ENCODE peak calls at places on chromosomes 6 and 20, in nine cellular contexts. One of them, this sample, is unnamed.

GRCh38 chr6:85678000-85678601 is 35.4 kb upstream of the SYNCRIP start:
- DNase-seq in hepatocyte: no peak
- DNase-seq in SK-N-SH: no peak
- DNase-seq in GM23338: no peak
- DNase-seq in neural progenitor cell: no peak
- DNase-seq in PC-3: peak
- DNase-seq in MM.1S: no peak
- DNase-seq in OCI-LY7: no peak
- DNase-seq in HCT116: no peak
- DNase-seq in this sample: peak

GRCh38 chr6:17058550-17058949 is 43.3 kb upstream of the STMND1 start:
- DNase-seq in SK-N-SH: no peak
- DNase-seq in OCI-LY7: no peak
- DNase-seq in GM23338: no peak
- DNase-seq in MM.1S: no peak
- DNase-seq in hepatocyte: no peak
- DNase-seq in HCT116: no peak
- DNase-seq in PC-3: no peak
- DNase-seq in neural progenitor cell: no peak
- DNase-seq in this sample: no peak

GRCh38 chr20:47205577-47206123 is 150.8 kb downstream of the ZMYND8 start:
- DNase-seq in HCT116: peak
- DNase-seq in OCI-LY7: peak
- DNase-seq in MM.1S: peak
- DNase-seq in hepatocyte: peak
- DNase-seq in SK-N-SH: peak
- DNase-seq in GM23338: peak
- DNase-seq in neural progenitor cell: peak
- DNase-seq in PC-3: peak
- DNase-seq in this sample: peak

GRCh38 chr6:131295081-131295480 is 159.8 kb downstream of the AKAP7 start:
- DNase-seq in PC-3: no peak
- DNase-seq in GM23338: peak
- DNase-seq in neural progenitor cell: no peak
- DNase-seq in SK-N-SH: no peak
- DNase-seq in HCT116: no peak
- DNase-seq in OCI-LY7: no peak
- DNase-seq in MM.1S: no peak
- DNase-seq in hepatocyte: no peak
- DNase-seq in this sample: no peak

GRCh38 chr6:17178754-17179153 is 76.9 kb downstream of the STMND1 start:
- DNase-seq in hepatocyte: no peak
- DNase-seq in OCI-LY7: no peak
- DNase-seq in neural progenitor cell: no peak
- DNase-seq in SK-N-SH: peak
- DNase-seq in MM.1S: no peak
- DNase-seq in PC-3: no peak
- DNase-seq in GM23338: no peak
- DNase-seq in HCT116: no peak
- DNase-seq in this sample: no peak

GRCh38 chr6:36682328-36683144 is 4.0 kb downstream of the CDKN1A start:
- DNase-seq in hepatocyte: peak
- DNase-seq in GM23338: peak
- DNase-seq in PC-3: peak
- DNase-seq in neural progenitor cell: no peak
- DNase-seq in SK-N-SH: no peak
- DNase-seq in HCT116: no peak
- DNase-seq in OCI-LY7: peak
- DNase-seq in MM.1S: peak
- DNase-seq in this sample: peak

GRCh38 chr6:117908246-117909107 is 1.4 kb downstream of the SLC35F1 start:
- DNase-seq in PC-3: no peak
- DNase-seq in MM.1S: no peak
- DNase-seq in neural progenitor cell: peak
- DNase-seq in hepatocyte: peak
- DNase-seq in SK-N-SH: no peak
- DNase-seq in HCT116: no peak
- DNase-seq in OCI-LY7: no peak
- DNase-seq in GM23338: peak
- DNase-seq in this sample: peak

GRCh38 chr20:46169245-46170171 is 51.4 kb downstream of the CD40 start:
- DNase-seq in neural progenitor cell: no peak
- DNase-seq in SK-N-SH: peak
- DNase-seq in hepatocyte: no peak
- DNase-seq in OCI-LY7: no peak
- DNase-seq in PC-3: no peak
- DNase-seq in MM.1S: no peak
- DNase-seq in HCT116: no peak
- DNase-seq in GM23338: no peak
- DNase-seq in this sample: no peak

GRCh38 chr20:1840865-1841553 is 54.2 kb upstream of the SIRPA start:
- DNase-seq in hepatocyte: no peak
- DNase-seq in PC-3: no peak
- DNase-seq in OCI-LY7: no peak
- DNase-seq in GM23338: no peak
- DNase-seq in HCT116: no peak
- DNase-seq in neural progenitor cell: no peak
- DNase-seq in SK-N-SH: no peak
- DNase-seq in MM.1S: no peak
- DNase-seq in this sample: peak

GRCh38 chr6:2942916-2943563 is 28.3 kb downstream of the SERPINB6 start:
- DNase-seq in HCT116: no peak
- DNase-seq in neural progenitor cell: no peak
- DNase-seq in hepatocyte: no peak
- DNase-seq in GM23338: no peak
- DNase-seq in OCI-LY7: peak
- DNase-seq in PC-3: no peak
- DNase-seq in SK-N-SH: no peak
- DNase-seq in MM.1S: peak
- DNase-seq in this sample: no peak

GRCh38 chr6:125807293-125807692 is 16.5 kb downstream of the NCOA7 start:
- DNase-seq in neural progenitor cell: no peak
- DNase-seq in OCI-LY7: no peak
- DNase-seq in MM.1S: no peak
- DNase-seq in PC-3: no peak
- DNase-seq in HCT116: no peak
- DNase-seq in GM23338: no peak
- DNase-seq in hepatocyte: no peak
- DNase-seq in SK-N-SH: no peak
- DNase-seq in this sample: no peak

GRCh38 chr6:129513471-129513870 is 196.5 kb downstream of the ARHGAP18 start:
- DNase-seq in OCI-LY7: no peak
- DNase-seq in HCT116: no peak
- DNase-seq in GM23338: no peak
- DNase-seq in SK-N-SH: no peak
- DNase-seq in hepatocyte: no peak
- DNase-seq in MM.1S: no peak
- DNase-seq in neural progenitor cell: no peak
- DNase-seq in PC-3: no peak
- DNase-seq in this sample: peak

GRCh38 chr6:129507059-129507807 is 202.7 kb downstream of the ARHGAP18 start:
- DNase-seq in SK-N-SH: no peak
- DNase-seq in MM.1S: no peak
- DNase-seq in GM23338: no peak
- DNase-seq in HCT116: no peak
- DNase-seq in neural progenitor cell: no peak
- DNase-seq in hepatocyte: no peak
- DNase-seq in PC-3: no peak
- DNase-seq in OCI-LY7: no peak
- DNase-seq in this sample: no peak

GRCh38 chr6:129515004-129515403 is 195.0 kb downstream of the ARHGAP18 start:
- DNase-seq in GM23338: no peak
- DNase-seq in MM.1S: no peak
- DNase-seq in neural progenitor cell: no peak
- DNase-seq in HCT116: no peak
- DNase-seq in PC-3: no peak
- DNase-seq in SK-N-SH: no peak
- DNase-seq in OCI-LY7: no peak
- DNase-seq in hepatocyte: no peak
- DNase-seq in this sample: no peak

GRCh38 chr6:129507846-129508245 is 202.1 kb downstream of the ARHGAP18 start:
- DNase-seq in PC-3: no peak
- DNase-seq in neural progenitor cell: no peak
- DNase-seq in GM23338: no peak
- DNase-seq in SK-N-SH: no peak
- DNase-seq in MM.1S: no peak
- DNase-seq in OCI-LY7: no peak
- DNase-seq in hepatocyte: no peak
- DNase-seq in HCT116: no peak
- DNase-seq in this sample: no peak

GRCh38 chr6:129510930-129511329 is 199.0 kb downstream of the ARHGAP18 start:
- DNase-seq in hepatocyte: no peak
- DNase-seq in neural progenitor cell: no peak
- DNase-seq in MM.1S: no peak
- DNase-seq in SK-N-SH: no peak
- DNase-seq in OCI-LY7: no peak
- DNase-seq in HCT116: no peak
- DNase-seq in PC-3: peak
- DNase-seq in GM23338: no peak
- DNase-seq in this sample: no peak
- H3K4me3 ChIP-seq in hepatocyte: no peak
- H3K4me3 ChIP-seq in neural progenitor cell: no peak
- H3K4me3 ChIP-seq in MM.1S: no peak
- H3K4me3 ChIP-seq in SK-N-SH: no peak
- H3K4me3 ChIP-seq in OCI-LY7: no peak
- H3K4me3 ChIP-seq in HCT116: no peak
- H3K4me3 ChIP-seq in PC-3: no peak
- H3K4me3 ChIP-seq in GM23338: no peak
- H3K4me3 ChIP-seq in this sample: no peak

GRCh38 chr6:24891004-24891403 is 44.8 kb downstream of the RIPOR2 start:
- DNase-seq in HCT116: no peak
- DNase-seq in OCI-LY7: peak
- DNase-seq in hepatocyte: no peak
- DNase-seq in neural progenitor cell: no peak
- DNase-seq in MM.1S: no peak
- DNase-seq in PC-3: no peak
- DNase-seq in SK-N-SH: no peak
- DNase-seq in GM23338: no peak
- DNase-seq in this sample: no peak

GRCh38 chr6:24897186-24897585 is 38.6 kb downstream of the RIPOR2 start:
- DNase-seq in OCI-LY7: no peak
- DNase-seq in neural progenitor cell: no peak
- DNase-seq in SK-N-SH: no peak
- DNase-seq in PC-3: no peak
- DNase-seq in hepatocyte: no peak
- DNase-seq in MM.1S: no peak
- DNase-seq in GM23338: no peak
- DNase-seq in HCT116: no peak
- DNase-seq in this sample: no peak

GRCh38 chr6:24890471-24890870 is 45.3 kb downstream of the RIPOR2 start:
- DNase-seq in HCT116: no peak
- DNase-seq in OCI-LY7: no peak
- DNase-seq in SK-N-SH: no peak
- DNase-seq in hepatocyte: no peak
- DNase-seq in GM23338: no peak
- DNase-seq in PC-3: no peak
- DNase-seq in MM.1S: no peak
- DNase-seq in neural progenitor cell: no peak
- DNase-seq in this sample: no peak

GRCh38 chr6:24888967-24889366 is 46.8 kb downstream of the RIPOR2 start:
- DNase-seq in GM23338: no peak
- DNase-seq in MM.1S: no peak
- DNase-seq in SK-N-SH: no peak
- DNase-seq in neural progenitor cell: no peak
- DNase-seq in PC-3: no peak
- DNase-seq in OCI-LY7: peak
- DNase-seq in hepatocyte: no peak
- DNase-seq in HCT116: no peak
- DNase-seq in this sample: no peak

GRCh38 chr6:24893342-24893850 is 42.4 kb downstream of the RIPOR2 start:
- DNase-seq in SK-N-SH: no peak
- DNase-seq in hepatocyte: no peak
- DNase-seq in GM23338: no peak
- DNase-seq in OCI-LY7: no peak
- DNase-seq in PC-3: no peak
- DNase-seq in HCT116: no peak
- DNase-seq in MM.1S: no peak
- DNase-seq in neural progenitor cell: no peak
- DNase-seq in this sample: no peak
- TF ChIP-seq EZH2phosphoT487 in SK-N-SH: no peak
- TF ChIP-seq EZH2phosphoT487 in hepatocyte: no peak
- TF ChIP-seq EZH2phosphoT487 in GM23338: no peak
- TF ChIP-seq EZH2phosphoT487 in OCI-LY7: no peak
- TF ChIP-seq EZH2phosphoT487 in PC-3: no peak
- TF ChIP-seq EZH2phosphoT487 in HCT116: no peak
- TF ChIP-seq EZH2phosphoT487 in MM.1S: no peak
- TF ChIP-seq EZH2phosphoT487 in neural progenitor cell: no peak
- TF ChIP-seq EZH2phosphoT487 in this sample: no peak

GRCh38 chr20:49281059-49281912 is 3.4 kb upstream of the ZNFX1 start:
- DNase-seq in SK-N-SH: no peak
- DNase-seq in GM23338: peak
- DNase-seq in MM.1S: no peak
- DNase-seq in OCI-LY7: peak
- DNase-seq in hepatocyte: peak
- DNase-seq in neural progenitor cell: peak
- DNase-seq in PC-3: peak
- DNase-seq in HCT116: no peak
- DNase-seq in this sample: peak
- H3K4me3 ChIP-seq in SK-N-SH: peak
- H3K4me3 ChIP-seq in GM23338: peak
- H3K4me3 ChIP-seq in MM.1S: no peak
- H3K4me3 ChIP-seq in OCI-LY7: peak
- H3K4me3 ChIP-seq in hepatocyte: peak
- H3K4me3 ChIP-seq in neural progenitor cell: peak
- H3K4me3 ChIP-seq in PC-3: peak
- H3K4me3 ChIP-seq in HCT116: peak
- H3K4me3 ChIP-seq in this sample: peak

GRCh38 chr6:154316131-154316530 is 40.5 kb downstream of the IPCEF1 start:
- DNase-seq in MM.1S: no peak
- DNase-seq in SK-N-SH: no peak
- DNase-seq in PC-3: peak
- DNase-seq in hepatocyte: no peak
- DNase-seq in neural progenitor cell: no peak
- DNase-seq in OCI-LY7: no peak
- DNase-seq in GM23338: no peak
- DNase-seq in HCT116: no peak
- DNase-seq in this sample: no peak

GRCh38 chr6:154319231-154319858 is 37.3 kb downstream of the IPCEF1 start:
- DNase-seq in GM23338: no peak
- DNase-seq in SK-N-SH: peak
- DNase-seq in neural progenitor cell: no peak
- DNase-seq in MM.1S: no peak
- DNase-seq in PC-3: peak
- DNase-seq in HCT116: no peak
- DNase-seq in hepatocyte: peak
- DNase-seq in OCI-LY7: no peak
- DNase-seq in this sample: peak

GRCh38 chr6:154308986-154309385 is 47.6 kb downstream of the IPCEF1 start:
- DNase-seq in OCI-LY7: no peak
- DNase-seq in PC-3: no peak
- DNase-seq in hepatocyte: no peak
- DNase-seq in SK-N-SH: no peak
- DNase-seq in neural progenitor cell: no peak
- DNase-seq in HCT116: no peak
- DNase-seq in GM23338: no peak
- DNase-seq in MM.1S: no peak
- DNase-seq in this sample: no peak

GRCh38 chr6:154318711-154319110 is 37.9 kb downstream of the IPCEF1 start:
- DNase-seq in MM.1S: no peak
- DNase-seq in OCI-LY7: no peak
- DNase-seq in HCT116: no peak
- DNase-seq in SK-N-SH: peak
- DNase-seq in neural progenitor cell: no peak
- DNase-seq in PC-3: no peak
- DNase-seq in GM23338: no peak
- DNase-seq in hepatocyte: no peak
- DNase-seq in this sample: peak

GRCh38 chr6:154314084-154314483 is 42.5 kb downstream of the IPCEF1 start:
- DNase-seq in PC-3: peak
- DNase-seq in GM23338: no peak
- DNase-seq in neural progenitor cell: no peak
- DNase-seq in HCT116: no peak
- DNase-seq in hepatocyte: no peak
- DNase-seq in OCI-LY7: no peak
- DNase-seq in MM.1S: no peak
- DNase-seq in SK-N-SH: no peak
- DNase-seq in this sample: peak
- TF ChIP-seq EZH2phosphoT487 in PC-3: no peak
- TF ChIP-seq EZH2phosphoT487 in GM23338: no peak
- TF ChIP-seq EZH2phosphoT487 in neural progenitor cell: no peak
- TF ChIP-seq EZH2phosphoT487 in HCT116: no peak
- TF ChIP-seq EZH2phosphoT487 in hepatocyte: no peak
- TF ChIP-seq EZH2phosphoT487 in OCI-LY7: no peak
- TF ChIP-seq EZH2phosphoT487 in MM.1S: no peak
- TF ChIP-seq EZH2phosphoT487 in SK-N-SH: no peak
- TF ChIP-seq EZH2phosphoT487 in this sample: no peak